ENCODE peak calls at places on chromosomes 4 and X, in ten cellular contexts. One of them, this sample, is unnamed.

GRCh38 chr4:143728171-143728570 is 27.7 kb upstream of the FREM3 start:
- DNase-seq in NCI-H1417: no peak
- DNase-seq in AG08396: no peak
- DNase-seq in amniotic epithelial cell: no peak
- DNase-seq in GM23248: peak; percentile 89
- DNase-seq in left ventricle myocardium inferior: no peak
- DNase-seq in activated effector memory CD4-positive, alpha-beta T cell treated with Interleukin-2 at 50 U/mL for 16 hours: no peak
- DNase-seq in Ammon's horn: no peak
- DNase-seq in T47D: no peak
- DNase-seq in ecto neural progenitor cell: no peak
- DNase-seq in this sample: no peak

GRCh38 chr4:145217339-145217738 is 37.0 kb upstream of the OTUD4 start:
- DNase-seq in NCI-H1417: no peak
- DNase-seq in AG08396: no peak
- DNase-seq in amniotic epithelial cell: no peak
- DNase-seq in GM23248: no peak
- DNase-seq in left ventricle myocardium inferior: no peak
- DNase-seq in activated effector memory CD4-positive, alpha-beta T cell treated with Interleukin-2 at 50 U/mL for 16 hours: no peak
- DNase-seq in Ammon's horn: no peak
- DNase-seq in T47D: no peak
- DNase-seq in ecto neural progenitor cell: no peak
- DNase-seq in this sample: no peak

GRCh38 chr4:25787891-25788331 is 74.9 kb downstream of the SEL1L3 start:
- DNase-seq in NCI-H1417: no peak
- DNase-seq in AG08396: no peak
- DNase-seq in amniotic epithelial cell: no peak
- DNase-seq in GM23248: no peak
- DNase-seq in left ventricle myocardium inferior: no peak
- DNase-seq in activated effector memory CD4-positive, alpha-beta T cell treated with Interleukin-2 at 50 U/mL for 16 hours: no peak
- DNase-seq in Ammon's horn: no peak
- DNase-seq in T47D: no peak
- DNase-seq in ecto neural progenitor cell: no peak
- DNase-seq in this sample: no peak

GRCh38 chr4:78121338-78121904 is 64.3 kb downstream of the FRAS1 start:
- DNase-seq in NCI-H1417: no peak
- DNase-seq in AG08396: no peak
- DNase-seq in amniotic epithelial cell: peak; percentile 17
- DNase-seq in GM23248: no peak
- DNase-seq in left ventricle myocardium inferior: peak; percentile 48
- DNase-seq in activated effector memory CD4-positive, alpha-beta T cell treated with Interleukin-2 at 50 U/mL for 16 hours: no peak
- DNase-seq in Ammon's horn: no peak
- DNase-seq in T47D: no peak
- DNase-seq in ecto neural progenitor cell: no peak
- DNase-seq in this sample: no peak

GRCh38 chr4:126533176-126533575 is 1099.6 kb upstream of the INTU start:
- DNase-seq in NCI-H1417: no peak
- DNase-seq in AG08396: no peak
- DNase-seq in amniotic epithelial cell: peak; percentile 13
- DNase-seq in GM23248: peak; percentile 2
- DNase-seq in left ventricle myocardium inferior: no peak
- DNase-seq in activated effector memory CD4-positive, alpha-beta T cell treated with Interleukin-2 at 50 U/mL for 16 hours: no peak
- DNase-seq in Ammon's horn: no peak
- DNase-seq in T47D: no peak
- DNase-seq in ecto neural progenitor cell: no peak
- DNase-seq in this sample: peak; percentile 11

GRCh38 chr4:3073158-3074077 is 920 bp downstream of the HTT-AS start:
- DNase-seq in NCI-H1417: peak; percentile 37
- DNase-seq in AG08396: no peak
- DNase-seq in amniotic epithelial cell: no peak
- DNase-seq in GM23248: no peak
- DNase-seq in left ventricle myocardium inferior: peak; percentile 23
- DNase-seq in activated effector memory CD4-positive, alpha-beta T cell treated with Interleukin-2 at 50 U/mL for 16 hours: no peak
- DNase-seq in Ammon's horn: no peak
- DNase-seq in T47D: no peak
- DNase-seq in ecto neural progenitor cell: no peak
- DNase-seq in this sample: peak; percentile 29

GRCh38 chrX:47697171-47697570 is 38.2 kb upstream of the UXT start:
- DNase-seq in NCI-H1417: no peak
- DNase-seq in AG08396: no peak
- DNase-seq in amniotic epithelial cell: peak; percentile 78
- DNase-seq in GM23248: peak; percentile 41
- DNase-seq in left ventricle myocardium inferior: no peak
- DNase-seq in activated effector memory CD4-positive, alpha-beta T cell treated with Interleukin-2 at 50 U/mL for 16 hours: no peak
- DNase-seq in Ammon's horn: no peak
- DNase-seq in T47D: no peak
- DNase-seq in ecto neural progenitor cell: no peak
- DNase-seq in this sample: no peak

GRCh38 chr4:183600189-183600685 is 58.7 kb downstream of the RWDD4 start:
- DNase-seq in NCI-H1417: no peak
- DNase-seq in AG08396: no peak
- DNase-seq in amniotic epithelial cell: no peak
- DNase-seq in GM23248: peak; percentile 25
- DNase-seq in left ventricle myocardium inferior: no peak
- DNase-seq in activated effector memory CD4-positive, alpha-beta T cell treated with Interleukin-2 at 50 U/mL for 16 hours: no peak
- DNase-seq in Ammon's horn: no peak
- DNase-seq in T47D: no peak
- DNase-seq in ecto neural progenitor cell: no peak
- DNase-seq in this sample: peak; percentile 24

GRCh38 chr4:80798082-80798481 is 232.4 kb upstream of the BMP3 start:
- DNase-seq in NCI-H1417: no peak
- DNase-seq in AG08396: no peak
- DNase-seq in amniotic epithelial cell: no peak
- DNase-seq in GM23248: no peak
- DNase-seq in left ventricle myocardium inferior: no peak
- DNase-seq in activated effector memory CD4-positive, alpha-beta T cell treated with Interleukin-2 at 50 U/mL for 16 hours: no peak
- DNase-seq in Ammon's horn: no peak
- DNase-seq in T47D: no peak
- DNase-seq in ecto neural progenitor cell: no peak
- DNase-seq in this sample: no peak

GRCh38 chrX:132491191-132491590 is 2.4 kb upstream of the MBNL3 start:
- DNase-seq in NCI-H1417: no peak
- DNase-seq in AG08396: no peak
- DNase-seq in amniotic epithelial cell: no peak
- DNase-seq in GM23248: no peak
- DNase-seq in left ventricle myocardium inferior: no peak
- DNase-seq in activated effector memory CD4-positive, alpha-beta T cell treated with Interleukin-2 at 50 U/mL for 16 hours: no peak
- DNase-seq in Ammon's horn: peak; percentile 57
- DNase-seq in T47D: no peak
- DNase-seq in ecto neural progenitor cell: no peak
- DNase-seq in this sample: no peak

GRCh38 chrX:118644378-118644777 is 83.0 kb upstream of the IL13RA1 start:
- DNase-seq in NCI-H1417: no peak
- DNase-seq in AG08396: peak; percentile 24
- DNase-seq in amniotic epithelial cell: peak; percentile 17
- DNase-seq in GM23248: peak; percentile 51
- DNase-seq in left ventricle myocardium inferior: no peak
- DNase-seq in activated effector memory CD4-positive, alpha-beta T cell treated with Interleukin-2 at 50 U/mL for 16 hours: no peak
- DNase-seq in Ammon's horn: peak; percentile 43
- DNase-seq in T47D: no peak
- DNase-seq in ecto neural progenitor cell: no peak
- DNase-seq in this sample: peak; percentile 48

GRCh38 chrX:120457766-120458180 is 11.3 kb downstream of the LAMP2 start:
- DNase-seq in NCI-H1417: no peak
- DNase-seq in AG08396: no peak
- DNase-seq in amniotic epithelial cell: peak; percentile 83
- DNase-seq in GM23248: peak; percentile 87
- DNase-seq in left ventricle myocardium inferior: no peak
- DNase-seq in activated effector memory CD4-positive, alpha-beta T cell treated with Interleukin-2 at 50 U/mL for 16 hours: no peak
- DNase-seq in Ammon's horn: no peak
- DNase-seq in T47D: no peak
- DNase-seq in ecto neural progenitor cell: no peak
- DNase-seq in this sample: peak; percentile 59

GRCh38 chr4:2847297-2847871 is 3.7 kb downstream of the ADD1 start:
- DNase-seq in NCI-H1417: no peak
- DNase-seq in AG08396: no peak
- DNase-seq in amniotic epithelial cell: no peak
- DNase-seq in GM23248: no peak
- DNase-seq in left ventricle myocardium inferior: no peak
- DNase-seq in activated effector memory CD4-positive, alpha-beta T cell treated with Interleukin-2 at 50 U/mL for 16 hours: no peak
- DNase-seq in Ammon's horn: no peak
- DNase-seq in T47D: no peak
- DNase-seq in ecto neural progenitor cell: no peak
- DNase-seq in this sample: no peak

GRCh38 chr4:153684182-153685073 is at the start of gene TLR2:
- DNase-seq in NCI-H1417: peak; percentile 59
- DNase-seq in AG08396: peak; percentile 53
- DNase-seq in amniotic epithelial cell: peak; percentile 10
- DNase-seq in GM23248: peak; percentile 47
- DNase-seq in left ventricle myocardium inferior: peak; percentile 70
- DNase-seq in activated effector memory CD4-positive, alpha-beta T cell treated with Interleukin-2 at 50 U/mL for 16 hours: peak; percentile 48
- DNase-seq in Ammon's horn: peak; percentile 27
- DNase-seq in T47D: peak; percentile 77
- DNase-seq in ecto neural progenitor cell: peak; percentile 74
- DNase-seq in this sample: peak; percentile 43

This sample was measured in mesenchymal stem cell.